ENCODE peak calls at places on chromosomes 4 and X, in four cellular contexts. One of them, this sample, is unnamed.

GRCh38 chr4:34309356-34309900 is 1934.9 kb downstream of the ARAP2 start:
- DNase-seq in fibroblast of mammary gland: peak; percentile 55
- DNase-seq in AG04449: no peak
- DNase-seq in vagina: no peak
- DNase-seq in this sample: peak; percentile 9

GRCh38 chrX:70219938-70220764 is 14.3 kb upstream of the AWAT1 start:
- DNase-seq in fibroblast of mammary gland: peak; percentile 79
- DNase-seq in vagina: no peak
- DNase-seq in AG04449: no peak
- DNase-seq in this sample: peak; percentile 18

GRCh38 chrX:78075787-78076389 is 28.2 kb upstream of the PGK1 start:
- DNase-seq in vagina: no peak
- DNase-seq in fibroblast of mammary gland: no peak
- DNase-seq in AG04449: no peak
- DNase-seq in this sample: no peak

GRCh38 chr4:26737385-26737784 is 123.3 kb upstream of the STIM2 start:
- DNase-seq in fibroblast of mammary gland: no peak
- DNase-seq in vagina: no peak
- DNase-seq in AG04449: no peak
- DNase-seq in this sample: no peak

GRCh38 chr4:140049024-140049923 is 104.7 kb downstream of the MAML3 start:
- DNase-seq in AG04449: no peak
- DNase-seq in vagina: no peak
- DNase-seq in fibroblast of mammary gland: peak; percentile 49
- DNase-seq in this sample: peak; percentile 82

GRCh38 chr4:61246003-61246402 is 45.9 kb downstream of the ADGRL3 start:
- DNase-seq in vagina: no peak
- DNase-seq in AG04449: no peak
- DNase-seq in fibroblast of mammary gland: no peak
- DNase-seq in this sample: peak; percentile 4

GRCh38 chr4:146500216-146500615 is 21.5 kb downstream of the SLC10A7 start:
- DNase-seq in fibroblast of mammary gland: no peak
- DNase-seq in AG04449: no peak
- DNase-seq in vagina: no peak
- DNase-seq in this sample: no peak

GRCh38 chr4:152676052-152676854 is 3.5 kb downstream of the TMEM154 start:
- DNase-seq in fibroblast of mammary gland: no peak
- DNase-seq in AG04449: no peak
- DNase-seq in vagina: no peak
- DNase-seq in this sample: no peak

GRCh38 chr4:19262467-19262866 is 989.2 kb upstream of the SLIT2 start:
- DNase-seq in vagina: no peak
- DNase-seq in fibroblast of mammary gland: peak; percentile 38
- DNase-seq in AG04449: no peak
- DNase-seq in this sample: peak; percentile 67

GRCh38 chrX:150476183-150476699 is 92.2 kb upstream of the MTM1 start:
- DNase-seq in fibroblast of mammary gland: peak; percentile 59
- DNase-seq in vagina: no peak
- DNase-seq in AG04449: no peak
- DNase-seq in this sample: peak; percentile 42

GRCh38 chr4:1520145-1520661 is 114.0 kb upstream of the NKX1-1 start:
- DNase-seq in AG04449: no peak
- DNase-seq in vagina: no peak
- DNase-seq in fibroblast of mammary gland: no peak
- DNase-seq in this sample: no peak

GRCh38 chr4:76758290-76758882 is 139.6 kb downstream of the SOWAHB start:
- DNase-seq in vagina: no peak
- DNase-seq in AG04449: no peak
- DNase-seq in fibroblast of mammary gland: peak; percentile 88
- DNase-seq in this sample: peak; percentile 91

GRCh38 chr4:188986271-188986689 is 847.0 kb downstream of the TRIML1 start:
- DNase-seq in AG04449: peak; percentile 19
- DNase-seq in fibroblast of mammary gland: peak; percentile 86
- DNase-seq in vagina: no peak
- DNase-seq in this sample: no peak

GRCh38 chr4:8694226-8694625 is 101.7 kb downstream of the CPZ start:
- DNase-seq in vagina: no peak
- DNase-seq in fibroblast of mammary gland: no peak
- DNase-seq in AG04449: no peak
- DNase-seq in this sample: no peak

GRCh38 chrX:133150730-133151129 is 53.8 kb upstream of the USP26 start:
- DNase-seq in vagina: no peak
- DNase-seq in AG04449: no peak
- DNase-seq in fibroblast of mammary gland: no peak
- DNase-seq in this sample: no peak

GRCh38 chr4:186557486-186557885 is 2.1 kb upstream of the MTNR1A start:
- DNase-seq in fibroblast of mammary gland: peak; percentile 72
- DNase-seq in vagina: no peak
- DNase-seq in AG04449: peak; percentile 29
- DNase-seq in this sample: peak; percentile 21

GRCh38 chr4:7861440-7861881 is 78.2 kb downstream of the AFAP1 start:
- DNase-seq in fibroblast of mammary gland: peak; percentile 93
- DNase-seq in vagina: no peak
- DNase-seq in AG04449: peak; percentile 97
- DNase-seq in this sample: peak; percentile 96

GRCh38 chrX:38871129-38872029 is 70.1 kb downstream of the MID1IP1 start:
- DNase-seq in fibroblast of mammary gland: no peak
- DNase-seq in AG04449: no peak
- DNase-seq in vagina: no peak
- DNase-seq in this sample: no peak

GRCh38 chr4:123599061-123599919 is 202.7 kb downstream of the SPRY1 start:
- DNase-seq in fibroblast of mammary gland: peak; percentile 80
- DNase-seq in AG04449: no peak
- DNase-seq in vagina: no peak
- DNase-seq in this sample: peak; percentile 94

GRCh38 chr4:139188648-139189416 is 11.8 kb upstream of the ELF2 start:
- DNase-seq in AG04449: no peak
- DNase-seq in fibroblast of mammary gland: peak; percentile 52
- DNase-seq in vagina: no peak
- DNase-seq in this sample: no peak

DNA sequence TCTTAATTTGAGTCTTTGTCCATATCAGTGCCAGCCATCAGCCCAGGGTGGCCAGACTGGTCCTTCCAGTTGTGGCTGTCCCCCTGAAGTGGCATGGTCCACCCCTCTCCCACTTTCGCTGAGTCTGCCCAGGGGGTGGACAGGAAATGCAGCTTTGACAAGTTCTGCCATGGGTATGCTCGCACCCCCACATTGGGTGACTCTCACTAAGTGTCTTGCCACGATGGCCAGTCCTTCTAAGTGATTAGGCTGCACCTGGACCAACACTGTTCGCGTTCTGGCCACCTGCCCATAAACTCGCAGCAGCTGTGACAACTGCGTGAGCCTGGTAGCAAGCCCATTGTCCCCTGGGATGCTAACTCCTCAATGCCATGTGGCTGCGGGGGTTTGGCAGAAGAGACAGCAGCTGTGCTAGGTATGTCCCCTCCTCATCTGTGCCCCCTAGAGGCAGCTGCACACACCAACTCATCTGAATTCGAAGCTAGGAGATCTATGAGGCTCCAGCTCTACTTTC is 10.0 kb upstream of the LNX1 start:
- DNase-seq in vagina: no peak
- DNase-seq in AG04449: no peak
- DNase-seq in fibroblast of mammary gland: no peak
- DNase-seq in this sample: peak; percentile 28
- TF ChIP-seq CTCF in vagina: no peak
- TF ChIP-seq CTCF in AG04449: peak; percentile 23
- TF ChIP-seq CTCF in fibroblast of mammary gland: peak; percentile 30
- TF ChIP-seq CTCF in this sample: peak; percentile 40

GRCh38 chr4:100424376-100424775 is 93.4 kb downstream of the EMCN start:
- DNase-seq in vagina: no peak
- DNase-seq in fibroblast of mammary gland: no peak
- DNase-seq in AG04449: no peak
- DNase-seq in this sample: no peak

GRCh38 chr4:100420571-100420970 is 97.3 kb downstream of the EMCN start:
- DNase-seq in AG04449: no peak
- DNase-seq in fibroblast of mammary gland: peak; percentile 16
- DNase-seq in vagina: no peak
- DNase-seq in this sample: no peak

GRCh38 chr4:100417565-100417964 is 100.3 kb downstream of the EMCN start:
- DNase-seq in AG04449: no peak
- DNase-seq in fibroblast of mammary gland: peak; percentile 80
- DNase-seq in vagina: no peak
- DNase-seq in this sample: peak; percentile 75

GRCh38 chr4:100422911-100423310 is 94.9 kb downstream of the EMCN start:
- DNase-seq in AG04449: no peak
- DNase-seq in vagina: no peak
- DNase-seq in fibroblast of mammary gland: no peak
- DNase-seq in this sample: peak; percentile 43

DNA sequence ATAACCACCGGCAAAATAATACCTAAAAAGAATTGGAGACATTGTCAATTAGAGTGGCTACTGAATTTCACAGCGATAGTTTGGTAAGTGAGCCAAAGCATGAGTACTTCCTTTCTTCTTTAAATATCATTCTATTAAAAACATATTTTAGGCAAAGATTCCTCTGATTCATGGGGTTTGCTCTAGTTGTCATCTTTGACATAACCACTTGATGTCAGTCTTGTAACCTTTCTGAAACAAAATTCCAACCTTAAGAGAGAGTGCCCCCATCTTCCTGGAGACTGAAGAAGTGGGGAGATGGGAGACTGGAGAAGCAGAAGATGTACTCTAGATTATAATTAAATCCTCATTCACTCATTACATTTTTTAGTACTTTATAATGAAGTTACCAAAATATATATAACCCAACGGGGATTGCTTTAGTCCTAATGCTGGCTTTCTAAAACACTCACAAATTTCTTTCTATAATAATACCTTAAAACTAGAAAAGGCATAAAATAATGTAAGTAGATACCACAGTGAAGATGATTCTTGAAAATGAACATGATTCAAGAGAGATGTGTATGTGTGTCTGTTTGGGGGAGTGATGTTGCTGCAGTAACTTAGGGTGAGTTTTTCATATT is 96.4 kb downstream of the EMCN start:
- DNase-seq in AG04449: no peak
- DNase-seq in fibroblast of mammary gland: peak; percentile 67
- DNase-seq in vagina: no peak
- DNase-seq in this sample: peak; percentile 77
- H3K4me3 ChIP-seq in AG04449: no peak overlapping the region
- H3K4me3 ChIP-seq in fibroblast of mammary gland: peak overlapping the region; percentile 29
- H3K4me3 ChIP-seq in vagina: no peak overlapping the region
- H3K4me3 ChIP-seq in this sample: no peak overlapping the region

DNA sequence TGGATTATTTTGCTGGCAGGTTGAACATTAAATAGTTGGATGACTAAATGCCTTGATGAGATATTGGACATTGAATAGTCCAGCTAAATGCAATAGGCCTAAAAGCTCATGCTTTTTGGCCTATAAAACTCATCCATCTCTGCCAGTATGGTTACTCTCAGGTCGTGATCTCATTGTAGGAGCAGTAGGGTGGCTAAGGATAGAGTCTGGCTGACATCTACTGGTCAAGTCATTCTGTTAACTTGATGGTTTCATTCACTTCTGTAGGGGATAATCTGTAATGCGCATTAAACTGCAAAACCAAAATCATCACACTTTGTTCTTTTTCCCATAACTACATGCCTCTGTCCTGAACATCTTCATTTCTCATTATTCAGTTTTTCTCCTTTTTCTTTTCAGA is 227.0 kb downstream of the DKK2 start:
- DNase-seq in AG04449: no peak
- DNase-seq in fibroblast of mammary gland: peak; percentile 64
- DNase-seq in vagina: no peak
- DNase-seq in this sample: peak; percentile 75
- TF ChIP-seq CTCF in AG04449: peak; percentile 43
- TF ChIP-seq CTCF in fibroblast of mammary gland: peak; percentile 60
- TF ChIP-seq CTCF in vagina: no peak
- TF ChIP-seq CTCF in this sample: peak; percentile 53

DNA sequence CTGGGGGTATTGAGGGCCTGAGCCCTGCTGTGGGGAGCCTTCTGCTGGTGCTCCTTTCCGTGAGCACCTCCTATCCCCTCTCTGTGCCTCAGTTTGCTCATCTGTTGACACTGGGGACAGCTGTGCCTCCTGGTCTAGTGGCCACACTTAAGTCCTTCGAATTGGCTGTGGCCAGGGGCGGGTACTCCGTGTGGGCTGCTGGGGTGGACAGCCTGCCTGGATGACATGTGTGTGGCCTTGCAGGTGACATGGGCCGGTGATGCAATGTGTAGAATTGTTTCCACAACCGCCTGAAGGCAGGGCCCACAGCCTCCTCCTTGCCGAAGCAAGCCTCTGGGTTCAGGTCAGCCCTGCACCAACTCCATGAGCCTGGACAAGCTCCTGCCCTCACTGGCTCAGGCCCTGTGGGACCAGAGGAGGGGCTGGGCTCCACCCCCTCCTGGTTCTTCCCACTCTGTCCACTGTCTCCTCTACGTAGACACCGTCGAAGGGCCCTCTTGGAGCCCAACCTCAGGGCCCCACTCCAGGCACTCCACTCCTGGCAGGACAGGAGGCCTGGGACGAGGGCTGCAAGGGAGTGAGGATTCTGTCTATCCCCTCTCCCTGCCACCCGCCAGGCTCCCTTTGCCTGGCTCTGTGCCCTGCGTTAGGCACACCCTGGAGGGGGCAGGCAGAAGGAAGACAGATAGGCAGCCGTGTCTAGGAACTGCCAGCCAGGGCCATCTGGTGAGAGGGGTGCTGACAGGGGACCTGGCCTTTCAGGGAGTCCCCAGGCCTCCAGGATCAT is 1.2 kb downstream of the SH3BP2 start:
- DNase-seq in fibroblast of mammary gland: no peak
- DNase-seq in vagina: no peak
- DNase-seq in AG04449: no peak
- DNase-seq in this sample: peak; percentile 57
- H3K4me3 ChIP-seq in fibroblast of mammary gland: peak overlapping the region; percentile 50
- H3K4me3 ChIP-seq in vagina: peak overlapping the region; percentile 73
- H3K4me3 ChIP-seq in AG04449: peak overlapping the region; percentile 61
- H3K4me3 ChIP-seq in this sample: peak overlapping the region; percentile 65

DNA sequence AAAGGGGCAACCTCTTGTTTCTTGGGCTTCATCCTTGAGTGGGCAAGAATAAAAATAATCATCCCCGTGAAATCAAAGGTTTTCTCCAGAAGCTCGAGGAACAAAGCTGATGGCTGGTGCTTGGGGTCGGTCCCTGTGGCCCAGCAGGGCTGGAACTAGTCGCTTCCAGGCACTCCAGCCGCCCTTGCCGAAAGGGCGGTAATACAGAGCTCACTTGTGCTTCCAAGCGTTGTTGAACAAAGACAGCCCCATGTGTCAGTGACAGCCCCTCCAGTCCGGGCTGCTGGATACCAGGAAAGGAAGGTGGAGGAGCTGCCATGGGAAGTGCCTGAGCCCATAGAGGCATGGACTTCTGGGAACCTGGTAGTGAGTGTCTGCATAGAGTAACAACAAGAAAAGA is 5.2 kb downstream of the HELT start:
- DNase-seq in AG04449: no peak
- DNase-seq in fibroblast of mammary gland: no peak
- DNase-seq in vagina: no peak
- DNase-seq in this sample: no peak
- TF ChIP-seq CTCF in AG04449: no peak
- TF ChIP-seq CTCF in fibroblast of mammary gland: no peak
- TF ChIP-seq CTCF in vagina: no peak
- TF ChIP-seq CTCF in this sample: no peak

GRCh38 chr4:56655627-56656345 is 25.3 kb downstream of the HOPX start:
- DNase-seq in fibroblast of mammary gland: no peak
- DNase-seq in vagina: no peak
- DNase-seq in AG04449: no peak
- DNase-seq in this sample: no peak
- H3K4me3 ChIP-seq in fibroblast of mammary gland: peak overlapping the region; percentile 48
- H3K4me3 ChIP-seq in vagina: peak overlapping the region; percentile 70
- H3K4me3 ChIP-seq in AG04449: peak overlapping the region; percentile 59
- H3K4me3 ChIP-seq in this sample: peak overlapping the region; percentile 52

GRCh38 chrX:140943513-140943912 is 58.9 kb upstream of the SPANXB1 start:
- DNase-seq in AG04449: no peak
- DNase-seq in vagina: no peak
- DNase-seq in fibroblast of mammary gland: no peak
- DNase-seq in this sample: no peak
- TF ChIP-seq CTCF in AG04449: no peak
- TF ChIP-seq CTCF in vagina: no peak
- TF ChIP-seq CTCF in fibroblast of mammary gland: no peak
- TF ChIP-seq CTCF in this sample: no peak

This sample was measured in fibroblast of pulmonary artery.